ENCODE peak calls at places on chromosome 3, in five cellular contexts. K, A, P, T and M are unnamed samples.

GRCh38 chr3:37810788-37811187 is 50.9 kb upstream of the CTDSPL start:
- DNase-seq in K (no peak), A (no peak), P (no peak), T (no peak), M (no peak)

GRCh38 chr3:140249188-140249587 is 314.2 kb downstream of the CLSTN2 start:
- DNase-seq in K (no peak), A (no peak), P (no peak), T (no peak), M (no peak)

GRCh38 chr3:170330366-170330765 is 27.1 kb upstream of the SKIL start:
- DNase-seq in K (no peak), A (no peak), P (no peak), T (no peak), M (no peak)

GRCh38 chr3:24678441-24678865 is 183.8 kb upstream of the THRB start:
- DNase-seq in K (no peak), A (no peak), P (no peak), T (no peak), M (no peak)

GRCh38 chr3:116052602-116053001 is 392.7 kb downstream of the LSAMP start:
- DNase-seq in K (no peak), A (no peak), P (no peak), T (no peak), M (no peak)

GRCh38 chr3:7307410-7307809 is 446.5 kb downstream of the GRM7 start:
- DNase-seq in K (no peak), A (no peak), P (no peak), T (no peak), M (no peak)

GRCh38 chr3:197266331-197266730 is 32.1 kb downstream of the DLG1 start:
- DNase-seq in K (no peak), A (no peak), P (no peak), T (no peak), M (no peak)

GRCh38 chr3:151439652-151440125 is 21.2 kb downstream of the IGSF10 start:
- DNase-seq in K (no peak), A (no peak), P (peak; percentile 35), T (peak; percentile 31), M (no peak)